ENCODE peak calls at places on chromosome 16, in seven cellular contexts. One of them, this sample, is unnamed.
A peak's percentile ranks its signal among the peaks of the same experiment; 100 is the strongest.

GRCh38 chr16:72612271-72612670 is 435.7 kb downstream of the ZFHX3 start:
- DNase-seq in breast epithelium: no peak
- DNase-seq in hepatocyte: peak; percentile 8
- DNase-seq in stomach: no peak
- DNase-seq in A673: peak; percentile 7
- DNase-seq in lung: no peak
- DNase-seq in OCI-LY7: no peak
- DNase-seq in this sample: no peak

GRCh38 chr16:48393843-48394703 is 8.9 kb upstream of the SIAH1 start:
- DNase-seq in hepatocyte: no peak
- DNase-seq in A673: no peak
- DNase-seq in lung: no peak
- DNase-seq in stomach: no peak
- DNase-seq in OCI-LY7: no peak
- DNase-seq in breast epithelium: no peak
- DNase-seq in this sample: no peak

GRCh38 chr16:86509759-86510464 is 415 bp upstream of the FOXF1 start:
- DNase-seq in lung: peak; percentile 39
- DNase-seq in hepatocyte: peak; percentile 87
- DNase-seq in stomach: peak; percentile 46
- DNase-seq in breast epithelium: no peak
- DNase-seq in OCI-LY7: no peak
- DNase-seq in A673: peak; percentile 21
- DNase-seq in this sample: no peak

GRCh38 chr16:721765-722481 is 977 bp downstream of the ANTKMT start:
- DNase-seq in OCI-LY7: no peak
- DNase-seq in breast epithelium: no peak
- DNase-seq in A673: no peak
- DNase-seq in hepatocyte: no peak
- DNase-seq in stomach: no peak
- DNase-seq in lung: no peak
- DNase-seq in this sample: no peak

GRCh38 chr16:27243725-27244362 is 24.7 kb downstream of the NSMCE1 start:
- DNase-seq in OCI-LY7: no peak
- DNase-seq in stomach: no peak
- DNase-seq in lung: no peak
- DNase-seq in hepatocyte: no peak
- DNase-seq in breast epithelium: no peak
- DNase-seq in A673: no peak
- DNase-seq in this sample: no peak

GRCh38 chr16:90008708-90009145 is 10.5 kb downstream of the DBNDD1 start:
- DNase-seq in OCI-LY7: peak; percentile 81
- DNase-seq in lung: no peak
- DNase-seq in stomach: no peak
- DNase-seq in breast epithelium: no peak
- DNase-seq in A673: no peak
- DNase-seq in hepatocyte: no peak
- DNase-seq in this sample: peak; percentile 58

GRCh38 chr16:3182608-3183444 is 5.2 kb upstream of the OR1F1 start:
- DNase-seq in stomach: peak; percentile 37
- DNase-seq in hepatocyte: no peak
- DNase-seq in breast epithelium: no peak
- DNase-seq in A673: peak; percentile 88
- DNase-seq in lung: no peak
- DNase-seq in OCI-LY7: no peak
- DNase-seq in this sample: peak; percentile 35

GRCh38 chr16:35746281-35746962 is 2287.0 kb downstream of the TP53TG3F start:
- DNase-seq in breast epithelium: no peak
- DNase-seq in A673: no peak
- DNase-seq in lung: peak; percentile 26
- DNase-seq in hepatocyte: no peak
- DNase-seq in stomach: no peak
- DNase-seq in OCI-LY7: no peak
- DNase-seq in this sample: no peak

GRCh38 chr16:75317101-75317522 is 65.7 kb upstream of the BCAR1 start:
- DNase-seq in OCI-LY7: no peak
- DNase-seq in hepatocyte: no peak
- DNase-seq in breast epithelium: no peak
- DNase-seq in lung: no peak
- DNase-seq in stomach: no peak
- DNase-seq in A673: no peak
- DNase-seq in this sample: no peak

GRCh38 chr16:25051446-25052160 is 36.4 kb upstream of the ARHGAP17 start:
- DNase-seq in hepatocyte: no peak
- DNase-seq in breast epithelium: no peak
- DNase-seq in lung: no peak
- DNase-seq in stomach: no peak
- DNase-seq in A673: peak; percentile 22
- DNase-seq in OCI-LY7: no peak
- DNase-seq in this sample: no peak

GRCh38 chr16:19215705-19216104 is 47.7 kb downstream of the SYT17 start:
- DNase-seq in lung: no peak
- DNase-seq in hepatocyte: no peak
- DNase-seq in A673: no peak
- DNase-seq in stomach: no peak
- DNase-seq in breast epithelium: no peak
- DNase-seq in OCI-LY7: no peak
- DNase-seq in this sample: no peak

GRCh38 chr16:57566436-57566835 is 24.0 kb downstream of the ADGRG5 start:
- DNase-seq in stomach: no peak
- DNase-seq in lung: no peak
- DNase-seq in breast epithelium: no peak
- DNase-seq in A673: no peak
- DNase-seq in hepatocyte: no peak
- DNase-seq in OCI-LY7: no peak
- DNase-seq in this sample: no peak

GRCh38 chr16:57565461-57565860 is 23.0 kb downstream of the ADGRG5 start:
- DNase-seq in A673: no peak
- DNase-seq in lung: no peak
- DNase-seq in stomach: no peak
- DNase-seq in breast epithelium: no peak
- DNase-seq in OCI-LY7: no peak
- DNase-seq in hepatocyte: no peak
- DNase-seq in this sample: no peak

GRCh38 chr16:57563487-57563750 is 21.0 kb downstream of the ADGRG5 start:
- DNase-seq in lung: no peak
- DNase-seq in OCI-LY7: no peak
- DNase-seq in A673: no peak
- DNase-seq in stomach: no peak
- DNase-seq in breast epithelium: no peak
- DNase-seq in hepatocyte: no peak
- DNase-seq in this sample: no peak

GRCh38 chr16:57563761-57564160 is 21.3 kb downstream of the ADGRG5 start:
- DNase-seq in OCI-LY7: no peak
- DNase-seq in breast epithelium: no peak
- DNase-seq in lung: no peak
- DNase-seq in hepatocyte: no peak
- DNase-seq in A673: no peak
- DNase-seq in stomach: no peak
- DNase-seq in this sample: no peak

GRCh38 chr16:57564571-57565270 is 22.3 kb downstream of the ADGRG5 start:
- DNase-seq in stomach: no peak
- DNase-seq in OCI-LY7: no peak
- DNase-seq in A673: no peak
- DNase-seq in breast epithelium: no peak
- DNase-seq in hepatocyte: peak; percentile 38
- DNase-seq in lung: no peak
- DNase-seq in this sample: no peak
- H3K36me3 ChIP-seq in stomach: no peaks in the 10 kb centered on the region
- H3K36me3 ChIP-seq in OCI-LY7: no peaks in the 10 kb centered on the region
- H3K36me3 ChIP-seq in A673: no peaks in the 10 kb centered on the region
- H3K36me3 ChIP-seq in breast epithelium: no peaks in the 10 kb centered on the region
- H3K36me3 ChIP-seq in hepatocyte: no peaks in the 10 kb centered on the region
- H3K36me3 ChIP-seq in lung: no peaks in the 10 kb centered on the region
- H3K36me3 ChIP-seq in this sample: no peaks in the 10 kb centered on the region

GRCh38 chr16:88430185-88430523 is 22.9 kb upstream of the ZFPM1 start:
- DNase-seq in lung: no peak
- DNase-seq in A673: no peak
- DNase-seq in breast epithelium: no peak
- DNase-seq in stomach: no peak
- DNase-seq in hepatocyte: no peak
- DNase-seq in OCI-LY7: no peak
- DNase-seq in this sample: no peak
- H3K27ac ChIP-seq in lung: no peak overlapping the region
- H3K27ac ChIP-seq in A673: no peak overlapping the region
- H3K27ac ChIP-seq in breast epithelium: peak overlapping the region; percentile 13
- H3K27ac ChIP-seq in stomach: peak overlapping the region; percentile 51
- H3K27ac ChIP-seq in hepatocyte: no peak overlapping the region
- H3K27ac ChIP-seq in OCI-LY7: no peak overlapping the region
- H3K27ac ChIP-seq in this sample: no peak overlapping the region

DNA sequence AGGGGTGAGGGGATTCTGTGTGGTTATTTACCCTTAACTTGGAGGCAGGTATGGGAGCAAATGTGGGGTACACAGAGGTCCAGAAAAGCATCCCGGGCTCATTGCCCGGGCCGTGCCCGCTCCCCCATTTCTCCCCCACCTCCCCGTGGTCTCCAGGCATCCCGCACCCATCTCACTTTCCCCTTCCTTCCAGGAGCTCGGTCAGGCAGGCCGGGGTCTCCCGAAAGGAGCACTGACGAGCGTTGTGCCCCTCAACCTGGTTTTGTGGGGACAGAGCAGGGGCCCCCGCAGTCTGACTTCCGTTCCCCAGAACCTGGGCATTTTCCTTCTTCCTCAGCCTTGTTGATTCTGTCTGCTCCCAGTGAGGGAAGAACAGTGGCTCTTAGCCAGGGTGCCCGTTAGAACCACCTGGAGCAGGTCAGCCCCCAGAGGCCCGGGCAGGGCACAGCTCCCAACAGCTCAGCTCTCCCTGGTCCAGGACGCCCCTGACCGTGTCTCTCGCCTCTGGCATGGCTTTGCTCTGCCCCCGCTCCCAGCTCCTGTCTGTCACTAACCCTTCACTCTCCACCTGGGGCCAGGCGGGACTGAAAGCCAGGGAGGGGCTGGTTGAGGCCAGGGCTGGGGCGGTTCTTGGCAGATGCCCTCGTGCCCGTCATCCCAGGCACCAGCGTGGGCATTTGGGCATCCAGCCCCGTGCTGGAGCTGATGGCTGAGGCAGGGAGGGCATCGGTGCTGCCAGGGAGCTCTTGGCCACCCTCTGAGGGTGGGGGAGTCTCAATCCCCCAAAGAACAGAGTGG is 12.5 kb upstream of the NUDT16L1 start:
- DNase-seq in A673: no peak
- DNase-seq in lung: no peak
- DNase-seq in breast epithelium: no peak
- DNase-seq in hepatocyte: no peak
- DNase-seq in stomach: peak; percentile 54
- DNase-seq in OCI-LY7: no peak
- DNase-seq in this sample: no peak
- H3K36me3 ChIP-seq in A673: no peaks in the 10 kb centered on the region
- H3K36me3 ChIP-seq in lung: peaks cover 54% of the 10 kb centered on the region
- H3K36me3 ChIP-seq in breast epithelium: no peaks in the 10 kb centered on the region
- H3K36me3 ChIP-seq in hepatocyte: no peaks in the 10 kb centered on the region
- H3K36me3 ChIP-seq in stomach: peaks cover 29% of the 10 kb centered on the region
- H3K36me3 ChIP-seq in OCI-LY7: no peaks in the 10 kb centered on the region
- H3K36me3 ChIP-seq in this sample: peaks cover 15% of the 10 kb centered on the region

DNA sequence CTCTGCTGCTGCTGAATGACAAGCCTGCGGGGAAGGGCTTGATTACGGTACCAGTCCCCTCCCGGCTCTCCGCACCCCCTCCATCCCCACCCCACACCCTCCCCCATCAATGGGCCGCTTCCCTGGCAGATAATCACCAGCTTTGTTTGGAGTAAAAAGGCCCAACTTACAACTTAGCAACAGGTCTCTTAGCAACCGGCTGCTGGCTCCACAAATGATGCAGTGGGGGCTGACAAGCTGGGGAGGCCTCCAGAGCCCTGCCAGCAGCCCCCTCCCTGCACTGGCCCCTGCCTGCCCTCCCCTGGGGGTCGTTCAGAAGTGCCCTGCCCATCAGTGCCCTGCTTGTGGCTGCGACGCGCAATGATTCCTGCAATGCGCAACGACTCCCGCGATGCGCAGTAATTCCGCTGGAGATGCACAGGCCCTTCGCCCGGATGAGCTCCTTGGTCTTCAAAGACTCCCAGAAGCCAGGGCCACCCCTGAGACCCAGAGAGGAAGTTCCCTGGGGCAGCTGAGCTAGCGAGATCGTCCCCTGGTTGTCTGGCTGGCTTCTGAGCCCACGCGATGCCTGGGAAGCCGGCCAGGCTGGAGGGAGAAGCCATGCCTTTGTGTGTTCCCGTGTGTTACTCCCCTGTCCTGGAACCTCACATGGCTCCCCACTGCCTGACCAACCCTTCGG is 23.3 kb downstream of the CPNE2 start:
- DNase-seq in hepatocyte: peak; percentile 37
- DNase-seq in A673: peak; percentile 84
- DNase-seq in stomach: no peak
- DNase-seq in breast epithelium: no peak
- DNase-seq in OCI-LY7: no peak
- DNase-seq in lung: no peak
- DNase-seq in this sample: no peak
- H3K27ac ChIP-seq in hepatocyte: peak overlapping the region; percentile 64
- H3K27ac ChIP-seq in A673: peak overlapping the region; percentile 30
- H3K27ac ChIP-seq in stomach: no peak overlapping the region
- H3K27ac ChIP-seq in breast epithelium: no peak overlapping the region
- H3K27ac ChIP-seq in OCI-LY7: no peak overlapping the region
- H3K27ac ChIP-seq in lung: peak overlapping the region; percentile 9
- H3K27ac ChIP-seq in this sample: no peak overlapping the region

This sample was measured in CD4-positive, alpha-beta memory T cell.